ENCODE peak calls at places on chromosomes 5 and 9, in five cellular contexts. One of them, this sample, is unnamed.

GRCh38 chr5:124995451-124995850 is 249.0 kb upstream of the ZNF608 start:
- DNase-seq in cardiac fibroblast: peak
- DNase-seq in effector CD8-positive, alpha-beta T cell: no peak
- DNase-seq in activated gamma-delta T cell treated with Interleukin-2 at 50 U/mL for 16 hours: no peak
- DNase-seq in NB4: no peak
- DNase-seq in this sample: no peak

GRCh38 chr5:86354664-86355063 is 263.1 kb upstream of the COX7C start:
- DNase-seq in cardiac fibroblast: no peak
- DNase-seq in NB4: no peak
- DNase-seq in activated gamma-delta T cell treated with Interleukin-2 at 50 U/mL for 16 hours: no peak
- DNase-seq in effector CD8-positive, alpha-beta T cell: no peak
- DNase-seq in this sample: no peak

GRCh38 chr5:177133845-177134652 is 476 bp downstream of the NSD1 start:
- DNase-seq in activated gamma-delta T cell treated with Interleukin-2 at 50 U/mL for 16 hours: peak
- DNase-seq in effector CD8-positive, alpha-beta T cell: no peak
- DNase-seq in NB4: peak
- DNase-seq in cardiac fibroblast: peak
- DNase-seq in this sample: peak

GRCh38 chr9:87699835-87700234 is 26.1 kb upstream of the CTSL start:
- DNase-seq in cardiac fibroblast: no peak
- DNase-seq in activated gamma-delta T cell treated with Interleukin-2 at 50 U/mL for 16 hours: no peak
- DNase-seq in NB4: no peak
- DNase-seq in effector CD8-positive, alpha-beta T cell: no peak
- DNase-seq in this sample: no peak

GRCh38 chr9:135147938-135148337 is 60.5 kb downstream of the OLFM1 start:
- DNase-seq in cardiac fibroblast: no peak
- DNase-seq in NB4: no peak
- DNase-seq in activated gamma-delta T cell treated with Interleukin-2 at 50 U/mL for 16 hours: no peak
- DNase-seq in effector CD8-positive, alpha-beta T cell: no peak
- DNase-seq in this sample: no peak

GRCh38 chr5:51378778-51379652 is 4.2 kb upstream of the ISL1 start:
- DNase-seq in activated gamma-delta T cell treated with Interleukin-2 at 50 U/mL for 16 hours: no peak
- DNase-seq in NB4: no peak
- DNase-seq in cardiac fibroblast: no peak
- DNase-seq in effector CD8-positive, alpha-beta T cell: no peak
- DNase-seq in this sample: no peak

GRCh38 chr9:95504053-95504963 is 12.5 kb downstream of the PTCH1 start:
- DNase-seq in cardiac fibroblast: peak
- DNase-seq in NB4: peak
- DNase-seq in effector CD8-positive, alpha-beta T cell: no peak
- DNase-seq in activated gamma-delta T cell treated with Interleukin-2 at 50 U/mL for 16 hours: no peak
- DNase-seq in this sample: no peak

GRCh38 chr5:173314166-173314952 is 13.9 kb downstream of the STC2 start:
- DNase-seq in cardiac fibroblast: no peak
- DNase-seq in NB4: no peak
- DNase-seq in activated gamma-delta T cell treated with Interleukin-2 at 50 U/mL for 16 hours: no peak
- DNase-seq in effector CD8-positive, alpha-beta T cell: no peak
- DNase-seq in this sample: no peak

GRCh38 chr5:178333821-178334481 is 101.3 kb upstream of the PHYKPL start:
- DNase-seq in cardiac fibroblast: no peak
- DNase-seq in effector CD8-positive, alpha-beta T cell: no peak
- DNase-seq in NB4: peak
- DNase-seq in activated gamma-delta T cell treated with Interleukin-2 at 50 U/mL for 16 hours: no peak
- DNase-seq in this sample: no peak

This sample was measured in central memory CD8-positive, alpha-beta T cell.